ENCODE peak calls at places on chromosomes 7 and 10, in ten cellular contexts. One of them, this sample, is unnamed.

GRCh38 chr7:95476904-95477594 is 8.7 kb upstream of the ASB4 start:
- DNase-seq in activated T-cell treated with anti-CD3 and anti-CD28 coated beads, Interleukin-2, amount 50 U/mL, for 1 hour: peak
- DNase-seq in Calu3: peak
- DNase-seq in neural crest cell: peak
- DNase-seq in LoVo: peak
- DNase-seq in dorsolateral prefrontal cortex: peak
- DNase-seq in GM04504: peak
- DNase-seq in fibroblast of lung: peak
- DNase-seq in Panc1: no peak
- DNase-seq in hypothalamus: no peak
- DNase-seq in this sample: no peak

GRCh38 chr10:132684164-132684891 is 101.6 kb downstream of the NKX6-2 start:
- DNase-seq in Panc1: peak
- DNase-seq in LoVo: no peak
- DNase-seq in neural crest cell: no peak
- DNase-seq in dorsolateral prefrontal cortex: peak
- DNase-seq in fibroblast of lung: peak
- DNase-seq in Calu3: peak
- DNase-seq in GM04504: no peak
- DNase-seq in activated T-cell treated with anti-CD3 and anti-CD28 coated beads, Interleukin-2, amount 50 U/mL, for 1 hour: no peak
- DNase-seq in hypothalamus: no peak
- DNase-seq in this sample: no peak

GRCh38 chr10:33460461-33461294 is 126.2 kb upstream of the NRP1 start:
- DNase-seq in Panc1: no peak
- DNase-seq in LoVo: no peak
- DNase-seq in activated T-cell treated with anti-CD3 and anti-CD28 coated beads, Interleukin-2, amount 50 U/mL, for 1 hour: no peak
- DNase-seq in fibroblast of lung: peak
- DNase-seq in Calu3: no peak
- DNase-seq in GM04504: peak
- DNase-seq in neural crest cell: no peak
- DNase-seq in dorsolateral prefrontal cortex: no peak
- DNase-seq in hypothalamus: no peak
- DNase-seq in this sample: no peak

GRCh38 chr7:43646603-43647313 is 63.9 kb downstream of the STK17A start:
- DNase-seq in fibroblast of lung: peak
- DNase-seq in neural crest cell: no peak
- DNase-seq in LoVo: no peak
- DNase-seq in hypothalamus: no peak
- DNase-seq in dorsolateral prefrontal cortex: no peak
- DNase-seq in activated T-cell treated with anti-CD3 and anti-CD28 coated beads, Interleukin-2, amount 50 U/mL, for 1 hour: no peak
- DNase-seq in Panc1: no peak
- DNase-seq in GM04504: peak
- DNase-seq in Calu3: no peak
- DNase-seq in this sample: peak

GRCh38 chr7:148883233-148884048 is 650 bp downstream of the EZH2 start:
- DNase-seq in LoVo: peak
- DNase-seq in dorsolateral prefrontal cortex: peak
- DNase-seq in Calu3: peak
- DNase-seq in Panc1: peak
- DNase-seq in GM04504: no peak
- DNase-seq in activated T-cell treated with anti-CD3 and anti-CD28 coated beads, Interleukin-2, amount 50 U/mL, for 1 hour: peak
- DNase-seq in fibroblast of lung: no peak
- DNase-seq in hypothalamus: no peak
- DNase-seq in neural crest cell: peak
- DNase-seq in this sample: no peak

GRCh38 chr7:85630904-85631582 is 444.2 kb upstream of the SEMA3D start:
- DNase-seq in dorsolateral prefrontal cortex: no peak
- DNase-seq in GM04504: no peak
- DNase-seq in fibroblast of lung: peak
- DNase-seq in neural crest cell: no peak
- DNase-seq in Calu3: no peak
- DNase-seq in hypothalamus: no peak
- DNase-seq in LoVo: no peak
- DNase-seq in Panc1: no peak
- DNase-seq in activated T-cell treated with anti-CD3 and anti-CD28 coated beads, Interleukin-2, amount 50 U/mL, for 1 hour: no peak
- DNase-seq in this sample: no peak

GRCh38 chr10:36281871-36282331 is 639.8 kb upstream of the FZD8 start:
- DNase-seq in Panc1: no peak
- DNase-seq in activated T-cell treated with anti-CD3 and anti-CD28 coated beads, Interleukin-2, amount 50 U/mL, for 1 hour: no peak
- DNase-seq in neural crest cell: no peak
- DNase-seq in LoVo: no peak
- DNase-seq in fibroblast of lung: peak
- DNase-seq in Calu3: no peak
- DNase-seq in GM04504: no peak
- DNase-seq in hypothalamus: no peak
- DNase-seq in dorsolateral prefrontal cortex: no peak
- DNase-seq in this sample: no peak

GRCh38 chr10:115711306-115711705 is 561.7 kb downstream of the GFRA1 start:
- DNase-seq in fibroblast of lung: no peak
- DNase-seq in hypothalamus: no peak
- DNase-seq in activated T-cell treated with anti-CD3 and anti-CD28 coated beads, Interleukin-2, amount 50 U/mL, for 1 hour: no peak
- DNase-seq in GM04504: no peak
- DNase-seq in LoVo: no peak
- DNase-seq in Calu3: no peak
- DNase-seq in Panc1: no peak
- DNase-seq in neural crest cell: no peak
- DNase-seq in dorsolateral prefrontal cortex: no peak
- DNase-seq in this sample: no peak

GRCh38 chr7:4159761-4160554 is 522.1 kb upstream of the FOXK1 start:
- DNase-seq in hypothalamus: no peak
- DNase-seq in dorsolateral prefrontal cortex: no peak
- DNase-seq in neural crest cell: no peak
- DNase-seq in activated T-cell treated with anti-CD3 and anti-CD28 coated beads, Interleukin-2, amount 50 U/mL, for 1 hour: no peak
- DNase-seq in LoVo: no peak
- DNase-seq in Panc1: no peak
- DNase-seq in Calu3: peak
- DNase-seq in fibroblast of lung: no peak
- DNase-seq in GM04504: no peak
- DNase-seq in this sample: no peak

GRCh38 chr7:41139789-41140188 is 563.1 kb downstream of the INHBA start:
- DNase-seq in fibroblast of lung: no peak
- DNase-seq in Panc1: no peak
- DNase-seq in LoVo: no peak
- DNase-seq in activated T-cell treated with anti-CD3 and anti-CD28 coated beads, Interleukin-2, amount 50 U/mL, for 1 hour: no peak
- DNase-seq in hypothalamus: no peak
- DNase-seq in Calu3: no peak
- DNase-seq in neural crest cell: no peak
- DNase-seq in GM04504: no peak
- DNase-seq in dorsolateral prefrontal cortex: no peak
- DNase-seq in this sample: no peak

GRCh38 chr7:51040777-51041176 is 258.1 kb upstream of the GRB10 start:
- DNase-seq in activated T-cell treated with anti-CD3 and anti-CD28 coated beads, Interleukin-2, amount 50 U/mL, for 1 hour: no peak
- DNase-seq in neural crest cell: no peak
- DNase-seq in LoVo: no peak
- DNase-seq in GM04504: no peak
- DNase-seq in Calu3: no peak
- DNase-seq in dorsolateral prefrontal cortex: no peak
- DNase-seq in fibroblast of lung: no peak
- DNase-seq in hypothalamus: no peak
- DNase-seq in Panc1: no peak
- DNase-seq in this sample: no peak

GRCh38 chr10:5565671-5566581 is 41.2 kb downstream of the CALML3 start:
- DNase-seq in LoVo: no peak
- DNase-seq in Calu3: no peak
- DNase-seq in hypothalamus: no peak
- DNase-seq in Panc1: no peak
- DNase-seq in neural crest cell: no peak
- DNase-seq in dorsolateral prefrontal cortex: peak
- DNase-seq in fibroblast of lung: no peak
- DNase-seq in activated T-cell treated with anti-CD3 and anti-CD28 coated beads, Interleukin-2, amount 50 U/mL, for 1 hour: no peak
- DNase-seq in GM04504: peak
- DNase-seq in this sample: no peak